ENCODE peak calls at places on chromosomes 11 and 22, in eight cellular contexts. V is CD4-positive, alpha-beta T cell; B is CD8-positive, alpha-beta T cell; T is psoas muscle; A is lung; G is OCI-LY7; F is cardiac muscle cell; H is uterus. R is an unnamed sample.

GRCh38 chr11:69892986-69893555 is 73.9 kb upstream of the FGF3 start:
- DNase-seq in T (peak; percentile 36), G (no peak), H (no peak), V (no peak), B (no peak), A (no peak), F (no peak), R (no peak)

GRCh38 chr11:69470793-69471192 is 10.7 kb upstream of the LINC01488 start:
- DNase-seq in T (peak; percentile 39), H (no peak), V (no peak), A (no peak), B (no peak), F (no peak), G (no peak), R (no peak)

GRCh38 chr11:126303623-126304456 is at the start of gene DCPS:
- DNase-seq in G (peak; percentile 89), H (peak; percentile 86), F (peak; percentile 92), V (peak; percentile 79), B (peak; percentile 91), T (peak; percentile 95), A (peak; percentile 88), R (peak; percentile 89)

GRCh38 chr11:16309226-16309625 is 47.1 kb downstream of the SOX6 start:
- DNase-seq in V (no peak), H (no peak), B (no peak), A (no peak), T (no peak), F (no peak), G (no peak), R (no peak)

GRCh38 chr11:66985508-66986177 is 10.5 kb downstream of the C11orf86 start:
- DNase-seq in A (no peak), B (no peak), F (no peak), V (no peak), T (peak; percentile 84), H (no peak), G (no peak), R (no peak)

GRCh38 chr11:28133146-28133545 is 25.0 kb downstream of the METTL15 start:
- DNase-seq in V (no peak), B (no peak), T (no peak), A (no peak), H (no peak), F (no peak), G (no peak), R (no peak)

GRCh38 chr11:13949876-13950275 is 12.6 kb upstream of the SPON1 start:
- DNase-seq in F (no peak), G (no peak), T (no peak), A (no peak), B (no peak), H (no peak), V (no peak), R (no peak)

GRCh38 chr11:69867076-69868002 is 48.1 kb upstream of the FGF3 start:
- DNase-seq in G (no peak), V (no peak), H (no peak), A (no peak), B (no peak), T (peak; percentile 66), F (no peak), R (no peak)

GRCh38 chr11:120548682-120549209 is 37.2 kb downstream of the GRIK4 start:
- DNase-seq in A (no peak), T (no peak), H (no peak), B (no peak), G (no peak), V (no peak), F (no peak), R (no peak)

GRCh38 chr11:128888034-128888985 is 2.8 kb upstream of the KCNJ5 start:
- DNase-seq in V (no peak), A (no peak), F (no peak), B (no peak), H (no peak), G (no peak), T (no peak), R (no peak)

GRCh38 chr11:121309688-121310087 is 17.1 kb downstream of the SC5D start:
- DNase-seq in T (no peak), F (no peak), A (no peak), B (no peak), H (no peak), G (no peak), V (no peak), R (no peak)

GRCh38 chr11:33920838-33921613 is 29.1 kb upstream of the LMO2 start:
- DNase-seq in T (no peak), A (no peak), B (no peak), F (no peak), H (no peak), V (no peak), G (peak; percentile 50), R (no peak)

GRCh38 chr11:120959189-120959588 is 64.7 kb upstream of the TBCEL start:
- DNase-seq in T (no peak), A (no peak), G (no peak), V (no peak), H (no peak), B (no peak), F (no peak), R (no peak)

GRCh38 chr11:12007230-12007593 is 1.2 kb downstream of the DKK3 start:
- DNase-seq in G (no peak), F (no peak), B (no peak), A (no peak), H (no peak), V (no peak), T (no peak), R (no peak)

GRCh38 chr11:3867209-3868071 is 12.0 kb downstream of the STIM1 start:
- DNase-seq in H (peak; percentile 19), B (no peak), A (no peak), T (no peak), G (peak; percentile 67), F (peak; percentile 92), V (no peak), R (no peak)

GRCh38 chr11:70547386-70547785 is 149.1 kb downstream of the CTTN start:
- DNase-seq in H (no peak), A (no peak), F (no peak), V (no peak), G (no peak), B (no peak), T (no peak), R (no peak)

GRCh38 chr11:64762916-64763803 is 3.4 kb upstream of the PYGM start:
- DNase-seq in T (peak; percentile 87), G (peak; percentile 77), V (no peak), B (no peak), A (no peak), H (no peak), F (peak; percentile 35), R (no peak)

GRCh38 chr11:67278939-67279588 is 10.0 kb upstream of the ANKRD13D start:
- DNase-seq in F (no peak), T (peak; percentile 51), A (no peak), G (no peak), V (no peak), H (no peak), B (no peak), R (no peak)

GRCh38 chr11:101327908-101328307 is 198.3 kb upstream of the PGR start:
- DNase-seq in G (no peak), T (no peak), B (no peak), A (no peak), V (no peak), F (no peak), H (no peak), R (no peak)

GRCh38 chr11:122213111-122213510 is 97.1 kb upstream of the BLID start:
- DNase-seq in T (no peak), V (no peak), B (no peak), H (no peak), F (no peak), A (no peak), G (no peak), R (no peak)

GRCh38 chr11:123594188-123594901 is 60.1 kb downstream of the SCN3B start:
- DNase-seq in H (no peak), G (no peak), F (peak; percentile 42), V (no peak), T (peak; percentile 16), B (no peak), A (no peak), R (no peak)

GRCh38 chr11:21588754-21589153 is 604.1 kb upstream of the ANO5 start:
- DNase-seq in H (no peak), V (no peak), T (no peak), G (no peak), F (no peak), B (no peak), A (no peak), R (no peak)

GRCh38 chr11:6988506-6988905 is 31.6 kb downstream of the ZNF214 start:
- DNase-seq in A (no peak), T (no peak), G (no peak), H (no peak), V (no peak), B (no peak), F (no peak), R (no peak)

GRCh38 chr11:117421041-117421440 is 93.4 kb downstream of the CEP164 start:
- DNase-seq in A (no peak), B (no peak), H (no peak), T (no peak), V (no peak), F (no peak), G (no peak), R (no peak)
- H3K27ac ChIP-seq in A (no peak overlapping the region), B (no peak overlapping the region), H (no peak overlapping the region), T (no peak overlapping the region), V (no peak overlapping the region), F (no peak overlapping the region), G (no peak overlapping the region), R (no peak overlapping the region)

GRCh38 chr11:375065-376025 is 6.0 kb downstream of the B4GALNT4 start:
- DNase-seq in H (no peak), A (no peak), T (no peak), G (no peak), F (no peak), V (no peak), B (no peak), R (no peak)
- H3K27ac ChIP-seq in H (no peak overlapping the region), A (no peak overlapping the region), T (no peak overlapping the region), G (no peak overlapping the region), F (no peak overlapping the region), V (no peak overlapping the region), B (no peak overlapping the region), R (no peak overlapping the region)

GRCh38 chr22:32576553-32577255 is 102.1 kb downstream of the FBXO7 start:
- DNase-seq in T (no peak), G (no peak), B (no peak), V (no peak), H (no peak), A (no peak), F (no peak), R (no peak)
- H3K27ac ChIP-seq in T (no peak overlapping the region), G (no peak overlapping the region), B (no peak overlapping the region), V (no peak overlapping the region), H (no peak overlapping the region), A (peak overlapping the region; percentile 10), F (no peak overlapping the region), R (no peak overlapping the region)

DNA sequence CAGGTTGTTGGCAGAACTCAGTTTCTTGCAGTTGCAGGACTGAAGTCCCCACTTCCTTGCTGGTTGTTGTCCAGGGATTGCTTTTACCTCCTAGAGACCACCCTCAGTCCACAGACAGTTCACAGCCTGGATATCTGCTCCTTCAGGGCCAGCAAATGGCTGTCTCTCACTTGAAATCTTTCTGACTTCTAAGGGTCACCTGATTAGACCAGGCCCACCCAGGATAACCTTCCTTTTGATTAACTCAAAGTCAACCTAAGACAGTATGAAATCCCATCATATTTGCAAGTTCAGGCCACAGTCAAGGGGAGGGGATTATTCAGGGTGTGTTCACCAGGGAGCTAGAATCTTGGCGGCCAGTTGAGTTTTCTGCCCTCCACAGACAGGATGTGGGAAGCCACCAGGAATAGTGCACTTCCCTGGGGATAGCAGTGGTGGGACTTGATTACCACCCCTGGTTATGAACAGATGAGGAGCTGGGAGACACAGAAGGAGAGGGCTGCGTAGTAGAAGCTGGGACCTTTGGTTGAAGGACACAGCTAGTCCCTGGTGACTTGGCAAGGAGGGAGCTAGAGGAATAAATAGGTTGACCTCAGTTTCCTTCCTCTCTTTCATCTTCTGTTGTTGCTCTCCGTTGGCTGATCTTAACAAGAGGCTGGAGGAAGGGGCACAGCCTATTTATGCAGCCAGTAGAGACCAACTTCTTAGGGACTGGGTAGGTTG is 33.4 kb downstream of the MIAT start:
- DNase-seq in G (no peak), A (no peak), H (no peak), V (no peak), B (no peak), F (no peak), T (no peak), R (no peak)
- H3K27ac ChIP-seq in G (no peak overlapping the region), A (no peak overlapping the region), H (no peak overlapping the region), V (no peak overlapping the region), B (no peak overlapping the region), F (no peak overlapping the region), T (no peak overlapping the region), R (no peak overlapping the region)